ENCODE peak calls at places on chromosomes 6 and 20, in four cellular contexts. G is nucleus accumbens, I is cardiac muscle cell, F is NCI-H1436. N is an unnamed sample.

GRCh38 chr6:7204726-7205125 is 97.0 kb downstream of the RREB1 start:
- DNase-seq in G (no peak), I (peak; percentile 25), F (no peak), N (no peak)

GRCh38 chr6:142210606-142211005 is 63.5 kb downstream of the VTA1 start:
- DNase-seq in G (no peak), I (no peak), F (no peak), N (no peak)

GRCh38 chr6:1028744-1029143 is 283.2 kb upstream of the FOXQ1 start:
- DNase-seq in G (no peak), I (no peak), F (no peak), N (no peak)

GRCh38 chr6:159981171-159981571 is 12.3 kb downstream of the IGF2R start:
- DNase-seq in G (no peak), I (no peak), F (no peak), N (no peak)

GRCh38 chr6:134436281-134436815 is 118.4 kb upstream of the SGK1 start:
- DNase-seq in G (peak; percentile 64), I (peak; percentile 93), F (no peak), N (no peak)

GRCh38 chr6:104527761-104528415 is 331.8 kb downstream of the HACE1 start:
- DNase-seq in G (peak; percentile 44), I (peak; percentile 72), F (no peak), N (peak; percentile 32)

GRCh38 chr6:158662607-158663464 is 13.0 kb downstream of the SYTL3 start:
- DNase-seq in G (no peak), I (peak; percentile 74), F (no peak), N (no peak)

GRCh38 chr6:97524846-97525245 is 241.8 kb upstream of the MMS22L start:
- DNase-seq in G (peak; percentile 14), I (no peak), F (no peak), N (no peak)

GRCh38 chr20:63273635-63274380 is 1.2 kb downstream of the ARFGAP1 start:
- DNase-seq in G (no peak), I (peak; percentile 70), F (no peak), N (no peak)

GRCh38 chr6:159929819-159930218 is 39.0 kb downstream of the MAS1 start:
- DNase-seq in G (no peak), I (peak; percentile 18), F (no peak), N (no peak)

GRCh38 chr6:139117734-139118133 is 17.1 kb upstream of the HECA start:
- DNase-seq in G (no peak), I (no peak), F (no peak), N (no peak)

GRCh38 chr6:134584809-134585528 is 267.1 kb upstream of the SGK1 start:
- DNase-seq in G (no peak), I (peak; percentile 37), F (no peak), N (peak; percentile 96)

GRCh38 chr6:127855542-127856159 is 45.2 kb downstream of the THEMIS start:
- DNase-seq in G (no peak), I (peak; percentile 61), F (no peak), N (no peak)

GRCh38 chr6:118558811-118559217 is 10.7 kb downstream of the PLN start:
- DNase-seq in G (no peak), I (peak; percentile 35), F (no peak), N (no peak)

GRCh38 chr6:166637001-166637400 is 9.9 kb upstream of the RPS6KA2 start:
- DNase-seq in G (no peak), I (no peak), F (no peak), N (no peak)

GRCh38 chr6:20511858-20512257 is 22.4 kb upstream of the CDKAL1 start:
- DNase-seq in G (no peak), I (no peak), F (no peak), N (no peak)

GRCh38 chr20:47295921-47296426 is 60.5 kb downstream of the ZMYND8 start:
- DNase-seq in G (peak; percentile 36), I (peak; percentile 52), F (no peak), N (no peak)

GRCh38 chr6:161164182-161164625 is 109.7 kb downstream of the AGPAT4 start:
- DNase-seq in G (no peak), I (no peak), F (no peak), N (no peak)

GRCh38 chr6:79031821-79032590 is 46.0 kb downstream of the PHIP start:
- DNase-seq in G (no peak), I (peak; percentile 77), F (no peak), N (no peak)

N was measured in NCI-H1930.